ENCODE peak calls at places on chromosomes 3 and 15, in eight cellular contexts. One of them, this sample, is unnamed.

GRCh38 chr15:60021589-60022378 is 17.7 kb downstream of the FOXB1 start:
- DNase-seq in ovary: no peak
- DNase-seq in astrocyte of the spinal cord: no peak
- DNase-seq in NCI-H1092: no peak
- DNase-seq in iris pigment epithelial cell: no peak
- DNase-seq in HuH-7.5: no peak
- DNase-seq in K562: no peak
- DNase-seq in MM.1S: no peak
- DNase-seq in this sample: no peak

GRCh38 chr3:132255041-132255745 is 62.0 kb upstream of the ACP3 start:
- DNase-seq in ovary: no peak
- DNase-seq in astrocyte of the spinal cord: peak; percentile 63
- DNase-seq in NCI-H1092: no peak
- DNase-seq in iris pigment epithelial cell: peak; percentile 59
- DNase-seq in HuH-7.5: no peak
- DNase-seq in K562: no peak
- DNase-seq in MM.1S: no peak
- DNase-seq in this sample: peak; percentile 53

GRCh38 chr3:25281041-25281842 is 146.8 kb upstream of the RARB start:
- DNase-seq in ovary: no peak
- DNase-seq in astrocyte of the spinal cord: no peak
- DNase-seq in NCI-H1092: no peak
- DNase-seq in iris pigment epithelial cell: no peak
- DNase-seq in HuH-7.5: no peak
- DNase-seq in K562: no peak
- DNase-seq in MM.1S: no peak
- DNase-seq in this sample: no peak

GRCh38 chr15:71945012-71945411 is 134.7 kb downstream of the NR2E3 start:
- DNase-seq in ovary: no peak
- DNase-seq in astrocyte of the spinal cord: no peak
- DNase-seq in NCI-H1092: no peak
- DNase-seq in iris pigment epithelial cell: no peak
- DNase-seq in HuH-7.5: no peak
- DNase-seq in K562: no peak
- DNase-seq in MM.1S: no peak
- DNase-seq in this sample: no peak

GRCh38 chr3:52524752-52525661 is 8.7 kb downstream of the NT5DC2 start:
- DNase-seq in ovary: no peak
- DNase-seq in astrocyte of the spinal cord: no peak
- DNase-seq in NCI-H1092: no peak
- DNase-seq in iris pigment epithelial cell: no peak
- DNase-seq in HuH-7.5: no peak
- DNase-seq in K562: no peak
- DNase-seq in MM.1S: no peak
- DNase-seq in this sample: no peak

GRCh38 chr3:16511561-16512434 is 1.7 kb downstream of the RFTN1 start:
- DNase-seq in ovary: peak; percentile 23
- DNase-seq in astrocyte of the spinal cord: peak; percentile 89
- DNase-seq in NCI-H1092: no peak
- DNase-seq in iris pigment epithelial cell: peak; percentile 93
- DNase-seq in HuH-7.5: no peak
- DNase-seq in K562: no peak
- DNase-seq in MM.1S: no peak
- DNase-seq in this sample: peak; percentile 91

GRCh38 chr15:41544650-41545015 is 576 bp upstream of the RPAP1 start:
- DNase-seq in ovary: peak; percentile 28
- DNase-seq in astrocyte of the spinal cord: no peak
- DNase-seq in NCI-H1092: no peak
- DNase-seq in iris pigment epithelial cell: no peak
- DNase-seq in HuH-7.5: no peak
- DNase-seq in K562: no peak
- DNase-seq in MM.1S: no peak
- DNase-seq in this sample: no peak

GRCh38 chr15:65916664-65917406 is 47.5 kb downstream of the RAB11A start:
- DNase-seq in ovary: peak; percentile 48
- DNase-seq in astrocyte of the spinal cord: peak; percentile 65
- DNase-seq in NCI-H1092: peak; percentile 58
- DNase-seq in iris pigment epithelial cell: peak; percentile 78
- DNase-seq in HuH-7.5: peak; percentile 75
- DNase-seq in K562: peak; percentile 66
- DNase-seq in MM.1S: no peak
- DNase-seq in this sample: peak; percentile 88

GRCh38 chr3:164332856-164333802 is 745.2 kb downstream of the SI start:
- DNase-seq in ovary: peak; percentile 28
- DNase-seq in astrocyte of the spinal cord: peak; percentile 20
- DNase-seq in NCI-H1092: no peak
- DNase-seq in iris pigment epithelial cell: no peak
- DNase-seq in HuH-7.5: no peak
- DNase-seq in K562: no peak
- DNase-seq in MM.1S: no peak
- DNase-seq in this sample: peak; percentile 1

GRCh38 chr15:93060336-93061248 is 28.4 kb downstream of the RGMA start:
- DNase-seq in ovary: no peak
- DNase-seq in astrocyte of the spinal cord: no peak
- DNase-seq in NCI-H1092: no peak
- DNase-seq in iris pigment epithelial cell: no peak
- DNase-seq in HuH-7.5: no peak
- DNase-seq in K562: no peak
- DNase-seq in MM.1S: no peak
- DNase-seq in this sample: no peak

GRCh38 chr15:66921319-66921718 is 144.1 kb upstream of the SMAD3 start:
- DNase-seq in ovary: no peak
- DNase-seq in astrocyte of the spinal cord: no peak
- DNase-seq in NCI-H1092: no peak
- DNase-seq in iris pigment epithelial cell: no peak
- DNase-seq in HuH-7.5: no peak
- DNase-seq in K562: no peak
- DNase-seq in MM.1S: no peak
- DNase-seq in this sample: no peak

GRCh38 chr3:51955893-51956770 is 951 bp downstream of the GPR62 start:
- DNase-seq in ovary: peak; percentile 78
- DNase-seq in astrocyte of the spinal cord: peak; percentile 38
- DNase-seq in NCI-H1092: no peak
- DNase-seq in iris pigment epithelial cell: peak; percentile 58
- DNase-seq in HuH-7.5: peak; percentile 68
- DNase-seq in K562: no peak
- DNase-seq in MM.1S: no peak
- DNase-seq in this sample: peak; percentile 84

GRCh38 chr3:99627062-99627826 is 11.2 kb upstream of the COL8A1 start:
- DNase-seq in ovary: no peak
- DNase-seq in astrocyte of the spinal cord: peak; percentile 28
- DNase-seq in NCI-H1092: no peak
- DNase-seq in iris pigment epithelial cell: peak; percentile 72
- DNase-seq in HuH-7.5: no peak
- DNase-seq in K562: no peak
- DNase-seq in MM.1S: peak; percentile 38
- DNase-seq in this sample: no peak

GRCh38 chr3:188401244-188401604 is 247.3 kb downstream of the LPP start:
- DNase-seq in ovary: no peak
- DNase-seq in astrocyte of the spinal cord: no peak
- DNase-seq in NCI-H1092: no peak
- DNase-seq in iris pigment epithelial cell: no peak
- DNase-seq in HuH-7.5: no peak
- DNase-seq in K562: no peak
- DNase-seq in MM.1S: no peak
- DNase-seq in this sample: no peak

This sample was measured in astrocyte of the hippocampus.